ENCODE peak calls at places on chromosomes 6 and 20, in ten cellular contexts. Z, G, F, J, E, D, Y, N, B and S are unnamed samples.

GRCh38 chr6:115969207-115969929 is 91.3 kb downstream of the FRK start:
- DNase-seq in D (no peak), E (no peak), Y (no peak), Z (no peak), G (no peak), N (no peak), J (no peak), B (no peak), F (no peak), S (no peak)

GRCh38 chr20:58605292-58606065 is 45.6 kb upstream of the STX16 start:
- DNase-seq in Y (no peak), N (no peak), G (no peak), F (no peak), B (peak), J (no peak), E (no peak), Z (no peak), D (no peak), S (no peak)

GRCh38 chr6:110331816-110332215 is 26.3 kb downstream of the METTL24 start:
- DNase-seq in D (no peak), E (no peak), N (no peak), Z (no peak), G (no peak), F (no peak), B (peak), Y (no peak), J (no peak), S (no peak)

GRCh38 chr6:92114797-92115196 is 1304.6 kb downstream of the EPHA7 start:
- DNase-seq in Z (no peak), G (no peak), D (no peak), N (no peak), Y (no peak), E (no peak), J (no peak), B (no peak), F (no peak), S (no peak)

GRCh38 chr20:34834459-34834893 is 9.0 kb upstream of the NCOA6 start:
- DNase-seq in G (peak), N (no peak), Y (peak), E (no peak), B (peak), Z (no peak), F (no peak), J (no peak), D (no peak), S (peak)

GRCh38 chr20:2840138-2840966 is at the start of the genes PCED1A and VPS16:
- DNase-seq in F (peak), G (peak), D (peak), J (peak), Y (peak), Z (peak), E (peak), N (peak), B (peak), S (peak)

GRCh38 chr6:36298037-36298436 is 28.2 kb downstream of the PNPLA1 start:
- DNase-seq in D (no peak), B (no peak), E (no peak), N (no peak), F (no peak), J (no peak), Y (no peak), Z (no peak), G (no peak), S (no peak)

GRCh38 chr6:133012774-133013173 is 198.4 kb downstream of the RPS12 start:
- DNase-seq in Y (no peak), N (no peak), G (no peak), E (no peak), Z (no peak), B (no peak), J (no peak), D (no peak), F (no peak), S (no peak)

GRCh38 chr20:34712525-34713192 is 8.5 kb downstream of the TP53INP2 start:
- DNase-seq in D (no peak), Y (no peak), F (no peak), Z (no peak), N (no peak), J (no peak), G (no peak), B (no peak), E (no peak), S (no peak)

GRCh38 chr20:46191611-46192010 is 73.5 kb downstream of the CD40 start:
- DNase-seq in E (no peak), B (no peak), F (no peak), N (no peak), D (no peak), Z (no peak), G (no peak), J (no peak), Y (no peak), S (no peak)

GRCh38 chr6:27862396-27863061 is 49.7 kb downstream of the OR2B2 start:
- DNase-seq in F (no peak), Z (no peak), B (no peak), E (no peak), Y (no peak), D (no peak), J (no peak), G (no peak), N (no peak), S (no peak)

GRCh38 chr6:94733066-94733465 is 844.3 kb upstream of the MANEA start:
- DNase-seq in Z (no peak), Y (no peak), G (no peak), D (no peak), N (no peak), B (peak), F (no peak), J (no peak), E (no peak), S (no peak)

GRCh38 chr20:44958276-44958675 is 1.9 kb downstream of the TOMM34 start:
- DNase-seq in D (no peak), N (no peak), E (no peak), Y (no peak), F (no peak), J (no peak), G (no peak), B (no peak), Z (no peak), S (no peak)

GRCh38 chr6:6847591-6847990 is 259.1 kb downstream of the LY86 start:
- DNase-seq in E (no peak), Y (no peak), N (no peak), B (no peak), F (no peak), D (no peak), G (no peak), Z (no peak), J (no peak), S (no peak)

GRCh38 chr6:47721189-47721588 is 22.8 kb downstream of the ADGRF4 start:
- DNase-seq in B (no peak), E (no peak), Y (no peak), N (no peak), G (no peak), J (no peak), F (no peak), Z (no peak), D (no peak), S (no peak)

GRCh38 chr6:10248378-10248843 is 166.5 kb downstream of the TFAP2A start:
- DNase-seq in Y (no peak), N (no peak), Z (no peak), G (no peak), B (no peak), J (no peak), F (no peak), E (no peak), D (no peak), S (peak)

GRCh38 chr6:122736166-122736565 is 43.4 kb upstream of the FABP7 start:
- DNase-seq in Z (no peak), B (peak), F (no peak), E (no peak), N (no peak), D (no peak), Y (no peak), J (no peak), G (no peak), S (no peak)

GRCh38 chr20:22579119-22579427 is 5.3 kb downstream of the FOXA2 start:
- DNase-seq in Y (no peak), J (no peak), Z (no peak), N (no peak), E (no peak), F (no peak), G (no peak), D (no peak), B (no peak), S (no peak)

GRCh38 chr6:105326216-105326615 is 76.7 kb downstream of the PREP start:
- DNase-seq in Z (no peak), F (no peak), G (peak), N (no peak), Y (peak), D (no peak), J (no peak), E (no peak), B (no peak), S (peak)

GRCh38 chr6:3884007-3884745 is 35.0 kb downstream of the FAM50B start:
- DNase-seq in G (no peak), E (no peak), J (peak), Z (no peak), N (no peak), D (no peak), F (no peak), Y (peak), B (no peak), S (peak)

GRCh38 chr20:3250091-3250504 is 11.1 kb upstream of the SLC4A11 start:
- DNase-seq in D (no peak), N (no peak), J (peak), B (peak), F (no peak), Z (no peak), Y (no peak), E (no peak), G (no peak), S (no peak)

GRCh38 chr20:17882065-17882833 is 86.3 kb downstream of the SNX5 start:
- DNase-seq in J (no peak), N (no peak), G (no peak), Y (no peak), B (no peak), F (no peak), D (no peak), E (no peak), Z (no peak), S (no peak)

GRCh38 chr6:133817460-133818047 is 71.4 kb upstream of the TCF21 start:
- DNase-seq in Y (no peak), B (peak), Z (no peak), J (peak), D (no peak), G (peak), N (no peak), F (peak), E (peak), S (no peak)

GRCh38 chr6:74755748-74756147 is 450.1 kb downstream of the COL12A1 start:
- DNase-seq in B (no peak), Y (no peak), J (no peak), Z (no peak), G (no peak), E (no peak), D (no peak), F (no peak), N (no peak), S (no peak)

GRCh38 chr20:56922497-56922896 is 293.4 kb downstream of the TFAP2C start:
- DNase-seq in J (no peak), B (no peak), D (no peak), F (no peak), Y (no peak), G (no peak), N (no peak), E (no peak), Z (no peak), S (no peak)

GRCh38 chr6:33589723-33590530 is 9.9 kb upstream of the BAK1 start:
- DNase-seq in B (peak), Z (peak), Y (peak), D (peak), G (peak), E (peak), J (peak), F (peak), N (peak), S (peak)

GRCh38 chr20:61927193-61927825 is 138.4 kb downstream of the TAF4 start:
- DNase-seq in G (no peak), N (no peak), J (no peak), B (no peak), Y (no peak), E (no peak), D (no peak), Z (no peak), F (no peak), S (no peak)

GRCh38 chr20:24368253-24368652 is 101.2 kb upstream of the SYNDIG1 start:
- DNase-seq in Z (no peak), J (no peak), G (no peak), N (no peak), B (no peak), Y (no peak), F (no peak), D (no peak), E (no peak), S (no peak)